ENCODE peak calls at places on chromosomes 16 and 17, in ten cellular contexts. X, H, R, I, L, Y, J, C, F and V are unnamed samples.

GRCh38 chr17:7817643-7817964 is 16.4 kb upstream of the KDM6B start:
- DNase-seq in X (no peak), H (no peak), R (no peak), I (no peak), L (no peak), Y (no peak), J (no peak), C (no peak), F (no peak), V (no peak)

GRCh38 chr17:62637809-62638208 is 10.3 kb downstream of the MRC2 start:
- DNase-seq in X (no peak), H (no peak), R (no peak), I (no peak), L (no peak), Y (peak; percentile 31), J (no peak), C (no peak), F (no peak), V (no peak)

GRCh38 chr17:64500923-64501765 is 4.3 kb upstream of the POLG2 start:
- DNase-seq in X (no peak), H (no peak), R (no peak), I (no peak), L (no peak), Y (no peak), J (no peak), C (no peak), F (no peak), V (no peak)

GRCh38 chr17:50037321-50038107 is 18.4 kb upstream of the ITGA3 start:
- DNase-seq in X (no peak), H (peak; percentile 77), R (no peak), I (no peak), L (no peak), Y (peak; percentile 89), J (peak; percentile 53), C (no peak), F (no peak), V (peak; percentile 90)

GRCh38 chr17:78597923-78598545 is 20.8 kb upstream of the DNAH17 start:
- DNase-seq in X (no peak), H (no peak), R (no peak), I (no peak), L (no peak), Y (no peak), J (no peak), C (no peak), F (no peak), V (no peak)

GRCh38 chr17:78993241-78993956 is 13.7 kb upstream of the LGALS3BP start:
- DNase-seq in X (peak; percentile 79), H (peak; percentile 69), R (peak; percentile 60), I (peak; percentile 66), L (no peak), Y (peak; percentile 78), J (peak; percentile 60), C (peak; percentile 80), F (peak; percentile 92), V (peak; percentile 81)

GRCh38 chr16:63447121-63447520 is 1410.9 kb upstream of the CDH8 start:
- DNase-seq in X (no peak), H (no peak), R (no peak), I (no peak), L (no peak), Y (no peak), J (no peak), C (no peak), F (no peak), V (no peak)

GRCh38 chr17:16377804-16378400 is 3.0 kb upstream of the UBB start:
- DNase-seq in X (no peak), H (peak; percentile 68), R (no peak), I (no peak), L (no peak), Y (no peak), J (no peak), C (no peak), F (no peak), V (no peak)

GRCh38 chr17:68356520-68356919 is 65.2 kb downstream of the ARSG start:
- DNase-seq in X (peak; percentile 71), H (no peak), R (no peak), I (no peak), L (no peak), Y (no peak), J (peak; percentile 37), C (no peak), F (no peak), V (no peak)
- H3K4me1 ChIP-seq in X (no peaks in the 10 kb centered on the region), H (peaks cover 14% of the 10 kb centered on the region), R (no peaks in the 10 kb centered on the region), I (no peaks in the 10 kb centered on the region), L (peaks cover 6% of the 10 kb centered on the region), Y (no peaks in the 10 kb centered on the region), J (no peaks in the 10 kb centered on the region), C (no peaks in the 10 kb centered on the region), F (peaks cover 13% of the 10 kb centered on the region), V (no peaks in the 10 kb centered on the region)

GRCh38 chr17:80002242-80002641 is 33.4 kb downstream of the TBC1D16 start:
- DNase-seq in X (no peak), H (no peak), R (no peak), I (no peak), L (no peak), Y (no peak), J (no peak), C (no peak), F (no peak), V (no peak)

GRCh38 chr17:80001376-80001775 is 34.3 kb downstream of the TBC1D16 start:
- DNase-seq in X (no peak), H (no peak), R (no peak), I (no peak), L (no peak), Y (no peak), J (no peak), C (no peak), F (no peak), V (no peak)

GRCh38 chr17:80003969-80004368 is 31.7 kb downstream of the TBC1D16 start:
- DNase-seq in X (no peak), H (no peak), R (no peak), I (no peak), L (no peak), Y (no peak), J (no peak), C (no peak), F (no peak), V (no peak)

GRCh38 chr17:80000955-80001354 is 34.7 kb downstream of the TBC1D16 start:
- DNase-seq in X (no peak), H (no peak), R (no peak), I (no peak), L (no peak), Y (no peak), J (no peak), C (no peak), F (no peak), V (no peak)

DNA sequence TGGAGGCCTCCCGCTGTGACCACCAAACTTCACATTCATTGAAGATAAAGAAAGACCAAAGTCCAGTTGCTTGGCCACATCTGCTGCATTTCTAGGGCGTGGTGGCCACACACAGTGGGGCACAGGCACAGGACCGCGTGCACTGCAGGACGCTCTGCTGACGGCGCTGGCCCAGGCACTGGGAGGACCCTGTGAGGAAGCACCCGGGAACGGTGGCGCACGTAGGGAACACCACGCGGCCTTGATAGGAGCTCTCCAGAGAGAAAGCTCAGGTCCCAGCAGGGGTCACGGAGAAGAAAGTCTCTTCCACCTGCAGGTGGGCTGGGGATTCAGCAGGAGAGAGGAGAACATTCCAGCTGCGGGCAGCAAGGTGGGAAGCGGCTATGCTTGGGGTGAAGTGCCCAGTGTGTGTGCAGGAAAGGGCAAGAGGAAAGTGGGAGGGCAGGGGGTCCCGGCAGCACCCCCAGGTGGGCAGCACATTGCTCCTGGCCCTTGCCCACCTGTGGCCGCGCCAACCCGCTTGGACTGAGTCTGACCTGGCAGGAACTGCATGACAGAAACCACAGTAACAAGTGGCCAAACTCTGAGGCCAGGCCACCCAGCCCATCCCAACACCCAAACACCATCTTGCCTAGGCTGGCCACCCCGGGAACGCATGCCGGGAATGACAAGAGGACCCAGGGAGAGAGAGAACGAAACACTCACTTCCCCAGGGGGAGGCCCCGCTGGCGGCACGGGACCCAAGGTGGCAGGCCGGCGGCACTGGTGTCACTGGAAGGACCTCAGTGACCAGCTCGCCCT is 32.8 kb downstream of the TBC1D16 start:
- DNase-seq in X (no peak), H (no peak), R (no peak), I (no peak), L (no peak), Y (no peak), J (peak; percentile 31), C (no peak), F (no peak), V (no peak)
- TF ChIP-seq POLR2A in X (no peak), H (no peak), R (no peak), I (no peak), L (no peak), Y (no peak), J (no peak), C (no peak), F (no peak), V (no peak)

GRCh38 chr17:1629647-1630310 is 1.1 kb upstream of the SLC43A2 start:
- DNase-seq in X (peak; percentile 91), H (peak; percentile 73), R (peak; percentile 85), I (peak; percentile 89), L (peak; percentile 43), Y (no peak), J (peak; percentile 87), C (no peak), F (peak; percentile 84), V (peak; percentile 74)

GRCh38 chr17:1627219-1627986 is 1.2 kb downstream of the SLC43A2 start:
- DNase-seq in X (peak; percentile 80), H (no peak), R (peak; percentile 36), I (peak; percentile 68), L (peak; percentile 81), Y (no peak), J (peak; percentile 44), C (no peak), F (peak; percentile 64), V (peak; percentile 52)

GRCh38 chr17:1630662-1631061 is 2.0 kb upstream of the SLC43A2 start:
- DNase-seq in X (no peak), H (no peak), R (no peak), I (no peak), L (no peak), Y (no peak), J (no peak), C (no peak), F (no peak), V (no peak)

GRCh38 chr17:1627987-1628855 is at the start of gene SLC43A2:
- DNase-seq in X (peak; percentile 92), H (peak; percentile 88), R (peak; percentile 87), I (peak; percentile 91), L (peak; percentile 76), Y (peak; percentile 88), J (peak; percentile 86), C (no peak), F (peak; percentile 91), V (peak; percentile 77)

GRCh38 chr17:1628856-1629646 is 417 bp upstream of the SLC43A2 start:
- DNase-seq in X (peak; percentile 97), H (peak; percentile 97), R (peak; percentile 93), I (peak; percentile 96), L (peak; percentile 95), Y (peak; percentile 95), J (peak; percentile 95), C (peak; percentile 98), F (peak; percentile 95), V (peak; percentile 94)
- TF ChIP-seq CTCF in X (peak; percentile 46), H (peak; percentile 62), R (peak; percentile 43), I (peak; percentile 31), L (peak; percentile 83), Y (peak; percentile 55), J (no peak), C (peak; percentile 32), F (peak; percentile 14), V (peak; percentile 34)

DNA sequence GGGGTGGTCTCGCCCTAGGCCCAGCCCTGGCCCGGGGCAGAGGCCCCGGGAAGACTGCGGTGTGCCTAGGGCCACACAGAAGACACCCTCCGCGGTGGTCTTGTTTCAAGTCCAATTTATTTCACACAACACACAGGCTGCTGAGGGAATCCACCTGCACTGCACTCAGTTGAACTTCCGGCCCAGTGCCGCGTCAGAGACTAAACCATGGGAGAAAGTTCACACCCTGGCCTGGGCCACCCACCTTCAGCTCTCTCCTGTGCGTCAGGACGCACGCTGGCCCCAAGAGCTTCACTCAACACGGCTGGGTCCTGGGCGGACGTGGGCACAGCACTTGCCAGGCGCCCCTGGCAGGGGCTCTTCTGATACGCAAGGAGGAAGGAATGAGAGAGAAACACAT is 58.1 kb downstream of the KLHDC4 start:
- DNase-seq in X (no peak), H (no peak), R (no peak), I (no peak), L (no peak), Y (no peak), J (no peak), C (no peak), F (no peak), V (no peak)
- H3K4me1 ChIP-seq in X (no peaks in the 10 kb centered on the region), H (no peaks in the 10 kb centered on the region), R (no peaks in the 10 kb centered on the region), I (no peaks in the 10 kb centered on the region), L (no peaks in the 10 kb centered on the region), Y (no peaks in the 10 kb centered on the region), J (no peaks in the 10 kb centered on the region), C (no peaks in the 10 kb centered on the region), F (no peaks in the 10 kb centered on the region), V (no peaks in the 10 kb centered on the region)